ENCODE peak calls at places on chromosome 12, in ten cellular contexts. J is dorsolateral prefrontal cortex; Z is fibroblast of the aortic adventitia; V is heart left ventricle; B is CD4-positive, alpha-beta T cell; Y is adrenal gland; U is lower lobe of right lung; L is HFF-Myc; T is stomach; Q is IMR-90. M is an unnamed sample.

GRCh38 chr12:24133385-24133784 is 183.9 kb upstream of the SOX5 start:
- DNase-seq in Y (no peak), Q (no peak), J (no peak), L (no peak), U (no peak), Z (no peak), T (no peak), B (no peak), V (no peak), M (no peak)

GRCh38 chr12:48681416-48681737 is 661 bp downstream of the KANSL2 start:
- DNase-seq in T (no peak), J (no peak), Y (no peak), U (no peak), B (no peak), Z (no peak), Q (peak; percentile 14), L (no peak), V (no peak), M (no peak)

GRCh38 chr12:68766646-68767045 is 20.7 kb downstream of the SLC35E3 start:
- DNase-seq in Q (no peak), J (no peak), T (no peak), L (no peak), Z (no peak), B (no peak), Y (no peak), V (no peak), U (no peak), M (no peak)

GRCh38 chr12:52044284-52044983 is 6.8 kb upstream of the NR4A1 start:
- DNase-seq in Y (peak; percentile 88), V (peak; percentile 92), T (peak; percentile 91), J (peak; percentile 75), B (no peak), U (peak; percentile 73), L (no peak), Q (no peak), Z (peak; percentile 99), M (peak; percentile 68)

GRCh38 chr12:98998697-98999299 is 353.7 kb downstream of the APAF1 start:
- DNase-seq in J (no peak), T (no peak), L (peak; percentile 22), U (no peak), V (no peak), Y (no peak), Z (peak; percentile 67), B (no peak), Q (peak; percentile 38), M (peak; percentile 23)

GRCh38 chr12:115916910-115917668 is 360.4 kb downstream of the MED13L start:
- DNase-seq in Y (peak; percentile 45), Q (no peak), B (peak; percentile 64), J (peak; percentile 41), T (peak; percentile 81), Z (peak; percentile 11), U (peak; percentile 76), V (peak; percentile 34), L (no peak), M (no peak)

GRCh38 chr12:68479261-68479581 is 131.5 kb upstream of the RAP1B start:
- DNase-seq in Q (peak; percentile 59), J (no peak), T (no peak), U (no peak), Y (no peak), V (no peak), Z (peak; percentile 58), L (peak; percentile 57), B (no peak), M (peak; percentile 51)

GRCh38 chr12:79194595-79194994 is 330.0 kb downstream of the SYT1 start:
- DNase-seq in J (no peak), U (no peak), Z (no peak), T (no peak), Q (peak; percentile 30), L (no peak), V (no peak), B (no peak), Y (no peak), M (no peak)

DNA sequence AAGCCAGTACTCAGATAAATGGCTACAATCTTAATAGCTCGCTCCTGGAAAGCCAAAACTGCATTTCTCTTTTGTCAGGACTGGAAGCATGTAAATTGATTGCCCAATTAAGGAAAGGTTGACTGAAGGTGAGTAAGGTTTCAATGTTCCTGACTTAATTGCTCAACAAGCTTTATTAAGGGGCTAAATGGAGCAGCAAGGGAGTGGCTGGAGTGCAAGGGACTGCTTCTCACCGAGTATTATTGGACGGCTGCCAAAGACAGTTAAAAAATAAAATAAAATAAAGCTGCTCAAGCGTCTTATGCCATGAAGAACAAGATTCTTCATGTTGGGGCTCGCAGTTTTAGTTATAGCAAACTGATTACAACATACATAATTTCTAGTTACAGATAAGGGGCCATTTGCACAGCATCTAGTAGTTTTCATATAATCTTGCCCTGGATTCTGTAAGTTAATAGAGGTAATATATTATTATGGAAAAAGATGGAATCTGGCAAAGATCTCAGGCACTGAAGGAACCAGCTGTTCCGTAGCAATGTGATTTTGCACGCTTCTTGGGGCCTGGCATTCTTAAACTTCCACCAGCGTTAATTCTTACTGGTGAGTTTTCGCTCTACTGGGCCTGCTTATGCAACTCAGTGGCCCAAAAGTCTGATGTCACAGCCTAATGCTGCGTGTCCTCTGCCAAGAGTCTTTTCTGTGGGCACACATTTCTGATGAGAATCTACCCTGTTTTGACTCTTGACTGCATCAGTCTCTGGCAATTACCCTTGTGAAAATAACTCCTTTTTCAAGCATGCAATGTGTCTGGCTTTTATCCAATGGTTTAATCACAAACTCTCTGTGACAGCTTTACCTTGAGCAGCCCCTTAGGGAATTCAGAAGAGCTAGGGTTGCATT is 108.5 kb downstream of the SLC38A1 start:
- DNase-seq in U (no peak), L (no peak), V (no peak), Y (no peak), Z (peak; percentile 90), T (no peak), Q (peak; percentile 44), B (no peak), J (no peak), M (peak; percentile 53)
- TF ChIP-seq CTCF in U (no peak), L (no peak), V (no peak), Y (no peak), Z (no peak), T (no peak), Q (no peak), B (no peak), J (no peak), M (no peak)

GRCh38 chr12:85076688-85077430 is 40.7 kb downstream of the LRRIQ1 start:
- DNase-seq in U (no peak), B (no peak), T (no peak), Z (peak; percentile 95), Q (peak; percentile 92), J (no peak), L (peak; percentile 52), V (no peak), Y (no peak), M (peak; percentile 81)
- TF ChIP-seq CTCF in U (peak; percentile 39), B (no peak), T (no peak), Z (peak; percentile 56), Q (peak; percentile 55), J (peak; percentile 53), L (peak; percentile 36), V (peak; percentile 53), Y (peak; percentile 48), M (peak; percentile 75)

GRCh38 chr12:20367731-20368652 is at the start of gene PDE3A:
- DNase-seq in J (peak; percentile 13), U (peak; percentile 50), Z (peak; percentile 79), B (no peak), T (no peak), L (no peak), V (peak; percentile 86), Y (peak; percentile 28), Q (peak; percentile 73), M (peak; percentile 18)

GRCh38 chr12:20370001-20370381 is 1.7 kb downstream of the PDE3A start:
- DNase-seq in T (no peak), Y (no peak), B (no peak), L (no peak), U (peak; percentile 41), Z (peak; percentile 24), V (peak; percentile 60), J (no peak), Q (no peak), M (no peak)

GRCh38 chr12:20368653-20369163 is 371 bp downstream of the PDE3A start:
- DNase-seq in Y (peak; percentile 8), L (no peak), J (no peak), Q (peak; percentile 37), V (peak; percentile 32), B (no peak), T (no peak), U (no peak), Z (peak; percentile 59), M (no peak)

GRCh38 chr12:20370841-20371240 is 2.5 kb downstream of the PDE3A start:
- DNase-seq in Q (no peak), B (no peak), V (no peak), J (no peak), Z (no peak), L (no peak), Y (no peak), U (no peak), T (no peak), M (no peak)

DNA sequence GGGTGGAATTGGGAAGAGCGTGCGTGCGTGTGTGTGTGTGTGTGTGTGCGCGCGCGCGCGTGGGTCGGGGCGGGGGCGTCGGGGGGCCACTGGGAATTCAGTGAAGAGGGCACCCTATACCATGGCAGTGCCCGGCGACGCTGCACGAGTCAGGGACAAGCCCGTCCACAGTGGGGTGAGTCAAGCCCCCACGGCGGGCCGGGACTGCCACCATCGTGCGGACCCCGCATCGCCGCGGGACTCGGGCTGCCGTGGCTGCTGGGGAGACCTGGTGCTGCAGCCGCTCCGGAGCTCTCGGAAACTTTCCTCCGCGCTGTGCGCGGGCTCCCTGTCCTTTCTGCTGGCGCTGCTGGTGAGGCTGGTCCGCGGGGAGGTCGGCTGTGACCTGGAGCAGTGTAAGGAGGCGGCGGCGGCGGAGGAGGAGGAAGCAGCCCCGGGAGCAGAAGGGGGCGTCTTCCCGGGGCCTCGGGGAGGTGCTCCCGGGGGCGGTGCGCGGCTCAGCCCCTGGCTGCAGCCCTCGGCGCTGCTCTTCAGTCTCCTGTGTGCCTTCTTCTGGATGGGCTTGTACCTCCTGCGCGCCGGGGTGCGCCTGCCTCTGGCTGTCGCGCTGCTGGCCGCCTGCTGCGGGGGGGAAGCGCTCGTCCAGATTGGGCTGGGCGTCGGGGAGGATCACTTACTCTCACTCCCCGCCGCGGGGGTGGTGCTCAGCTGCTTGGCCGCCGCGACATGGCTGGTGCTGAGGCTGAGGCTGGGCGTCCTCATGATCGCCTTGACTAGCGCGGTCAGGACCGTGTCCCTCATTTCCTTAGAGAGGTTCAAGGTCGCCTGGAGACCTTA is 1.0 kb downstream of the PDE3A start:
- DNase-seq in T (peak; percentile 27), V (peak; percentile 92), U (peak; percentile 59), B (no peak), Y (peak; percentile 18), Q (peak; percentile 39), J (peak; percentile 10), Z (peak; percentile 54), L (no peak), M (no peak)
- TF ChIP-seq CTCF in T (no peak), V (peak; percentile 34), U (no peak), B (no peak), Y (no peak), Q (no peak), J (no peak), Z (peak; percentile 33), L (no peak), M (no peak)

GRCh38 chr12:2009623-2010022 is 5.4 kb upstream of the DCP1B start:
- DNase-seq in J (no peak), B (no peak), V (no peak), Y (no peak), T (no peak), Q (no peak), U (no peak), Z (no peak), L (no peak), M (no peak)

GRCh38 chr12:2013111-2013510 is 8.9 kb upstream of the DCP1B start:
- DNase-seq in V (no peak), T (no peak), Q (peak; percentile 43), J (no peak), L (no peak), Z (no peak), B (no peak), U (no peak), Y (no peak), M (no peak)

GRCh38 chr12:2008677-2009076 is 4.4 kb upstream of the DCP1B start:
- DNase-seq in Z (peak; percentile 45), V (no peak), U (no peak), L (no peak), Q (peak; percentile 90), T (no peak), J (no peak), B (no peak), Y (no peak), M (no peak)

GRCh38 chr12:2013527-2014223 is 9.4 kb upstream of the DCP1B start:
- DNase-seq in T (peak; percentile 29), Y (peak; percentile 79), J (peak; percentile 33), L (no peak), B (no peak), Z (no peak), U (no peak), V (peak; percentile 70), Q (peak; percentile 20), M (no peak)

GRCh38 chr12:2011641-2012607 is 7.7 kb upstream of the DCP1B start:
- DNase-seq in Q (peak; percentile 9), U (no peak), Y (no peak), T (no peak), B (no peak), L (no peak), Z (no peak), J (no peak), V (no peak), M (no peak)
- TF ChIP-seq CTCF in Q (no peak), U (no peak), Y (no peak), T (no peak), B (no peak), L (no peak), Z (no peak), J (no peak), V (no peak), M (no peak)

M was measured in HFFc6.